ENCODE peak calls at places on chromosomes 12 and 14, in five cellular contexts. H is hepatocyte, W is IMR-90, V is AG04449, I is A549. D is an unnamed sample.

GRCh38 chr12:51972424-51972812 is 20.9 kb downstream of the ACVR1B start:
- DNase-seq in H (no peak), W (no peak), V (no peak), I (no peak), D (no peak)

GRCh38 chr12:906077-906585 is 43.4 kb downstream of the RAD52 start:
- DNase-seq in H (no peak), W (no peak), V (no peak), I (no peak), D (no peak)

GRCh38 chr12:25942709-25943108 is 15.8 kb upstream of the RASSF8 start:
- DNase-seq in H (no peak), W (peak), V (no peak), I (no peak), D (no peak)

GRCh38 chr12:50620050-50620974 is 115.5 kb downstream of the DIP2B start:
- DNase-seq in H (peak), W (peak), V (peak), I (peak), D (peak)

GRCh38 chr12:69648476-69648875 is 37.8 kb upstream of the LRRC10 start:
- DNase-seq in H (peak), W (peak), V (peak), I (peak), D (peak)

GRCh38 chr12:42504049-42504448 is 85.5 kb downstream of the PRICKLE1 start:
- DNase-seq in H (peak), W (peak), V (no peak), I (no peak), D (peak)

GRCh38 chr14:90629471-90629870 is 186.8 kb downstream of the TTC7B start:
- DNase-seq in H (peak), W (peak), V (no peak), I (no peak), D (no peak)

GRCh38 chr14:81589381-81590065 is 55.9 kb upstream of the SEL1L start:
- DNase-seq in H (no peak), W (no peak), V (no peak), I (peak), D (no peak)

GRCh38 chr14:42994001-42994736 is 1387.5 kb downstream of the LRFN5 start:
- DNase-seq in H (no peak), W (peak), V (peak), I (peak), D (peak)

GRCh38 chr12:55929306-55929791 is 1.6 kb upstream of the DGKA start:
- DNase-seq in H (no peak), W (no peak), V (no peak), I (no peak), D (no peak)

GRCh38 chr14:79544671-79545070 is 666.6 kb downstream of the DIO2 start:
- DNase-seq in H (no peak), W (peak), V (peak), I (no peak), D (peak)

GRCh38 chr12:77442633-77443032 is 377.3 kb upstream of the E2F7 start:
- DNase-seq in H (no peak), W (no peak), V (no peak), I (no peak), D (peak)

GRCh38 chr12:117527480-117527857 is 166.0 kb upstream of the NOS1 start:
- DNase-seq in H (no peak), W (no peak), V (no peak), I (no peak), D (no peak)

GRCh38 chr12:56267443-56268071 is 815 bp downstream of the COQ10A start:
- DNase-seq in H (peak), W (no peak), V (no peak), I (no peak), D (peak)

GRCh38 chr12:52418576-52419110 is 12.5 kb upstream of the KRT82 start:
- DNase-seq in H (no peak), W (no peak), V (no peak), I (no peak), D (no peak)

GRCh38 chr14:67269338-67270060 is 28.3 kb downstream of the PALS1 start:
- DNase-seq in H (peak), W (peak), V (peak), I (no peak), D (peak)

DNA sequence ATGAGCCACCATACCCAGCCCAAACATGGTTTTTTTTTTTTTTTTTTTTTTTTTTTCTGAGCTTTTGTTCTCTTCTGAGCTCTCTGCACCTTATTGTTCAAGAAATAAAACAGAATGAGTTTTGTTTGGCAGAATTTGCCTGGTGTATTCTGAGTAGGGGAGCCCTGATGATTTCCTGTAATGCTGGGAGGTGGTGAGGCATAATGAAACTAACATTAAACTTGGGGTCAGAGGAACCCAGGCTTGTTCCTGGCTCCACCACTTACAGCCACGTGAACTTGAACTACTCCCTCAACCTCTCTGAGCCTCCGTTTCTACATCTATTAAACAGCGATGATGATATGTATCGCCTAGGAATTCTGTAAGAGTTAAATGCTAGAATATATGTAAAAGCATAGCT is 276.3 kb upstream of the CRY1 start:
- DNase-seq in H (no peak), W (no peak), V (no peak), I (no peak), D (no peak)
- H3K4me3 ChIP-seq in H (no peak), W (no peak), V (no peak), I (no peak), D (no peak)

DNA sequence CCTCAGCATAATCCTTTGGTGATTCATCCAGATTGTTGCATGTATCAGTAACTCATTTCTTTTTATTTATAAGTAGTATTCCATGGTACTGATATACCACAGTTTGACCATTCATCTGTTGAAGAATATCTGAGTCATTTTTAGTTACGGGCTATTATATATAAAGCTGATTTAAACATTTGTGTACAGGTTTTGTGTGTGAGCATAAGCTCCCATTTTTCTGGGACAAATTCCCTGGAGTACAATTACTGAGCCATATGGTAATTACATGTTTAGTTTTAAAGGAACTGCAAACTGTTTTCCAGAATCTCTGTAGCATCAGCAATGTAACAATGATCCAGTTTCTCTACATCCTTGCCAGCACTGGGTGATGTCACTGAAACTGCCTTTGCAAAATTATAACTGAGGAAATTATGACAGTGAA is 236.2 kb upstream of the KRR1 start:
- DNase-seq in H (no peak), W (peak), V (no peak), I (no peak), D (peak)
- H3K4me3 ChIP-seq in H (no peak), W (no peak), V (no peak), I (no peak), D (no peak)

GRCh38 chr14:104436741-104437701 is 142.5 kb upstream of the C14orf180 start:
- DNase-seq in H (no peak), W (no peak), V (no peak), I (no peak), D (no peak)

GRCh38 chr14:104434214-104435076 is 145.1 kb upstream of the C14orf180 start:
- DNase-seq in H (no peak), W (no peak), V (no peak), I (no peak), D (no peak)

GRCh38 chr14:104435147-104436046 is 144.2 kb upstream of the C14orf180 start:
- DNase-seq in H (no peak), W (no peak), V (no peak), I (no peak), D (no peak)

GRCh38 chr14:104437703-104438102 is 141.9 kb upstream of the C14orf180 start:
- DNase-seq in H (no peak), W (no peak), V (no peak), I (no peak), D (no peak)

GRCh38 chr14:104436047-104436531 is 143.5 kb upstream of the C14orf180 start:
- DNase-seq in H (peak), W (no peak), V (no peak), I (no peak), D (no peak)
- H3K4me3 ChIP-seq in H (no peak), W (no peak), V (no peak), I (no peak), D (no peak)

DNA sequence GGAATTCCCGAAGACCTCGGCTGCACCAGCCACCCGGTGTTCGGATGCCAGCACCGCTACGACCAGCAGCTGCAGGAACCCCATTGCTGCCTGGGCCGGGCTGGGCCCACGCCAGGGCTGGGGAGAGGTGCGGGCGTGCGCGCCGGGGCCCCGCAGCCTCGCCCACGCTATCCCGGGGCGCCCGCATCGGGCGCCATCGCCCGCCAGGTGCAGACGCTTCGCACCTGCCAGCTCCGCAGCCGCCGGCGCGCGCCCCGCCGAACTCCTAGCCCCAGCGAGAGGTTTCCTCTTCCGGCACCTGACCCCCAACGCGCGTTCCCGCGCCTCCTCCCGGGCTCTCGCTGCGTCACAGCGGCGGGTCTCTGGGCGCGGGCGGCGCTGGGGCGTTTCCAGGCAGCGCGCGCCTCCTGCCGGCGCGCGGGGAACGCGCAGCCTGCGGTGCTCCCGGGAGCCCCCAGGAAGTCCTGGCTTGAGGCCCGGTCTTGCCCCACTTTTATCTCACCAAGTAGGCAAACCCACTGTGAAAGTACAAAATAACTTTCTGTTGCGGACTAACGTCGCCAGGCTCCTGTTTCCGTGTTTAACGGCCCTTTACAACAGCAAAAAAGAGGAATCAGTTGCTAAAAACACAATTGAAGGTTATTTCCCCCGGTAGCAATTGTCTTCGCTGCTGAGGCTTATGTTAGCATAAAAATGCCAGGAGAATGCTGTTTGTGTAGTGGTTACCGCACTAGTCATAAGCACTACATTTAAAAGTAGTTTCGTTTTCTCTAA is at the start of gene TM7SF3:
- DNase-seq in H (peak), W (peak), V (no peak), I (peak), D (peak)
- H3K4me3 ChIP-seq in H (peak), W (peak), V (peak), I (peak), D (peak)

GRCh38 chr14:102930753-102931579 is 8.5 kb downstream of the AMN start:
- DNase-seq in H (peak), W (peak), V (no peak), I (no peak), D (peak)
- H3K4me3 ChIP-seq in H (no peak), W (no peak), V (no peak), I (no peak), D (no peak)

GRCh38 chr12:6535697-6535946 is 1.3 kb downstream of the GAPDH start:
- DNase-seq in H (no peak), W (no peak), V (no peak), I (no peak), D (no peak)

GRCh38 chr12:6538420-6539275 is 4.3 kb downstream of the GAPDH start:
- DNase-seq in H (no peak), W (peak), V (no peak), I (peak), D (peak)

GRCh38 chr12:6534914-6535696 is 788 bp downstream of the GAPDH start:
- DNase-seq in H (peak), W (peak), V (no peak), I (peak), D (peak)

GRCh38 chr12:6535960-6536847 is 1.9 kb downstream of the GAPDH start:
- DNase-seq in H (no peak), W (no peak), V (no peak), I (no peak), D (peak)

DNA sequence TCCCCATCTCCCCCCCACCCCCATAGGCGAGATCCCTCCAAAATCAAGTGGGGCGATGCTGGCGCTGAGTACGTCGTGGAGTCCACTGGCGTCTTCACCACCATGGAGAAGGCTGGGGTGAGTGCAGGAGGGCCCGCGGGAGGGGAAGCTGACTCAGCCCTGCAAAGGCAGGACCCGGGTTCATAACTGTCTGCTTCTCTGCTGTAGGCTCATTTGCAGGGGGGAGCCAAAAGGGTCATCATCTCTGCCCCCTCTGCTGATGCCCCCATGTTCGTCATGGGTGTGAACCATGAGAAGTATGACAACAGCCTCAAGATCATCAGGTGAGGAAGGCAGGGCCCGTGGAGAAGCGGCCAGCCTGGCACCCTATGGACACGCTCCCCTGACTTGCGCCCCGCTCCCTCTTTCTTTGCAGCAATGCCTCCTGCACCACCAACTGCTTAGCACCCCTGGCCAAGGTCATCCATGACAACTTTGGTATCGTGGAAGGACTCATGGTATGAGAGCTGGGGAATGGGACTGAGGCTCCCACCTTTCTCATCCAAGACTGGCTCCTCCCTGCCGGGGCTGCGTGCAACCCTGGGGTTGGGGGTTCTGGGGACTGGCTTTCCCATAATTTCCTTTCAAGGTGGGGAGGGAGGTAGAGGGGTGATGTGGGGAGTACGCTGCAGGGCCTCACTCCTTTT is 2.7 kb downstream of the GAPDH start:
- DNase-seq in H (no peak), W (no peak), V (no peak), I (peak), D (peak)
- H3K4me3 ChIP-seq in H (no peak), W (peak), V (peak), I (peak), D (peak)

GRCh38 chr14:86935241-86935640 is 1057.7 kb downstream of the GALC start:
- DNase-seq in H (no peak), W (peak), V (no peak), I (no peak), D (no peak)

GRCh38 chr14:86934196-86934595 is 1058.8 kb downstream of the GALC start:
- DNase-seq in H (no peak), W (no peak), V (no peak), I (no peak), D (no peak)

GRCh38 chr14:86938356-86938755 is 1054.6 kb downstream of the GALC start:
- DNase-seq in H (peak), W (no peak), V (no peak), I (no peak), D (no peak)

GRCh38 chr14:86933460-86933859 is 1059.5 kb downstream of the GALC start:
- DNase-seq in H (no peak), W (peak), V (no peak), I (no peak), D (no peak)

GRCh38 chr14:86936556-86936955 is 1056.4 kb downstream of the GALC start:
- DNase-seq in H (no peak), W (no peak), V (no peak), I (no peak), D (no peak)
- H3K4me3 ChIP-seq in H (no peak), W (no peak), V (no peak), I (no peak), D (no peak)

GRCh38 chr12:111825509-111825908 is 16.5 kb upstream of the MAPKAPK5 start:
- DNase-seq in H (no peak), W (no peak), V (no peak), I (no peak), D (no peak)

GRCh38 chr12:111828338-111828979 is 13.6 kb upstream of the MAPKAPK5 start:
- DNase-seq in H (no peak), W (no peak), V (no peak), I (no peak), D (no peak)

GRCh38 chr12:111826316-111826715 is 15.7 kb upstream of the MAPKAPK5 start:
- DNase-seq in H (no peak), W (no peak), V (no peak), I (no peak), D (no peak)

GRCh38 chr12:111827916-111828315 is 14.1 kb upstream of the MAPKAPK5 start:
- DNase-seq in H (no peak), W (no peak), V (no peak), I (no peak), D (no peak)

GRCh38 chr12:111826982-111827381 is 15.0 kb upstream of the MAPKAPK5 start:
- DNase-seq in H (no peak), W (no peak), V (no peak), I (no peak), D (no peak)
- H3K4me3 ChIP-seq in H (no peak), W (no peak), V (no peak), I (no peak), D (no peak)

DNA sequence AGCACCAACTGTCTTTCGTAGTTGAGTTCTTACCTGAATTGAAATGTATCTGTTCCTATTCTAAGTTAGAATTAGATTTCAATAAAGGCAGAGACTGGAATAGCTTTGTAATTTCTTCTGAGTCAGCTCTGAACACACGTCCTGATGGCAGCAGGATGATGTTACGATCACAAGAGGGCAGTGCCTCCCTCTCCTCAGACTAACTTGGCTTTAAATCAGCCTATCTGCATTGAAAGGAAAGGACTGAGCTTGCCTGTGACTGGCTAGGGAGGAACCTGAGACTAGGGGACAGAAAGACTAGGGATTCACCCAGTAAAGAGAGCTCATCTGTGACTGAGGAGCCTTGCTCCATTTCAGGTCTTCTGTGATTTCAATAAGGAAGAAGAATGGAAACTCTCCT is 323.7 kb upstream of the OR4E1 start:
- DNase-seq in H (peak), W (peak), V (no peak), I (peak), D (no peak)
- H3K4me3 ChIP-seq in H (no peak), W (no peak), V (no peak), I (no peak), D (no peak)

DNA sequence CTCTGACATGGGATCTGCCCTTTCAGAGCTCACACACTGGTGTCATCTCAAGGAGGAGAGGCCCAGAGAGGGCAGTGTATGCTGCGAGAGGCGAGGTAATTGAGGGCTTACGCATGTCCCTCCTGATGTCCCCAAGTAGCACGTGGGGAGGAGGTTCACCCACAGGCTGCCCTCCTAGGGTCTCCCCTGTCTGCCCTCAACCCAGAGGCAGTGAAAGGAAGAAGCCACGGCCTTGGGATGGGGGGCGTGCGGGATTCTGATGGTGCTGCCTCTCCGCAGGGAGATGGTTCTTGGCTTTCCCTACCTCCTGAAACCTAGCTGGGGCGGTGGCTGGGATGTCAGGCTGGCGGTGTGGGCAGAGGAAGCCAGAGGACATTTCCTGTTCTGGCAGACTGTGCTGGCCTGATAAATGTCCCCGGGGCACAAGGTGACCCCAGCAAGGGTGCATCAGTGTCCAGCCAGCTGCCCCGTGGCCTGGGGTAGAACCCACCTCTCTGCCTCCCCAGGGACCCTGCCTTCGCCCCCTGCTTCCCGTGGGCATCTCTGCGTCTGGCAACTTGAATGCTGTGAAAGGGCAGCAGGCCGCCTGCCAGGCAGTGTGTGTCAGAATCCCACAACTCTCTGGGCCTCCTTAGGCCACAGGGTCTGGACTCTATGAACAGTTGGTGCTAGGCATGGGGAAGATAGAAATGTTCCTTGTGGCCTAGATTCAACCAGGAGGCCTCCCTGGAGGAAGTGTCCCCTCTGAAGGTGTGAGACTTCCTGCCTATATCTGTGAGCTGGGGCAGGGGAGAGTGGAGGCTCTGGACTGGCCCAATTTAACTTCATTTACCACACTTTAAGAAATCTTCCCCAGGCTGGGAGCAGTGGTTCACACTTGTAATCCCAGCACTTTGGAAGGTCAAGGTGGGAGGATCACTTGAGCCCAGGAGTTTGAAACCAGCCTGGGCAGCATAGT is 4.8 kb downstream of the SH2B3 start:
- DNase-seq in H (no peak), W (no peak), V (no peak), I (no peak), D (no peak)
- H3K4me3 ChIP-seq in H (no peak), W (no peak), V (no peak), I (no peak), D (no peak)

D was measured in fibroblast of the aortic adventitia.